ENCODE peak calls at places on chromosomes 1 and 21, in four cellular contexts. One of them, this sample, is unnamed.

GRCh38 chr1:220498188-220498587 is 29.7 kb upstream of the MARK1 start:
- DNase-seq in psoas muscle: no peak
- DNase-seq in head of caudate nucleus: no peak
- DNase-seq in NCI-H1417: no peak
- DNase-seq in this sample: no peak

GRCh38 chr1:59570524-59570923 is 244.2 kb upstream of the HOOK1 start:
- DNase-seq in psoas muscle: no peak
- DNase-seq in head of caudate nucleus: peak; percentile 22
- DNase-seq in NCI-H1417: peak; percentile 58
- DNase-seq in this sample: peak; percentile 84

GRCh38 chr1:91552091-91552490 is 51.4 kb downstream of the CDC7 start:
- DNase-seq in psoas muscle: no peak
- DNase-seq in head of caudate nucleus: no peak
- DNase-seq in NCI-H1417: no peak
- DNase-seq in this sample: no peak

GRCh38 chr1:183956559-183957188 is 80.9 kb downstream of the COLGALT2 start:
- DNase-seq in psoas muscle: no peak
- DNase-seq in head of caudate nucleus: no peak
- DNase-seq in NCI-H1417: no peak
- DNase-seq in this sample: peak; percentile 70

GRCh38 chr1:22491995-22492726 is 40.5 kb downstream of the ZBTB40 start:
- DNase-seq in psoas muscle: no peak
- DNase-seq in head of caudate nucleus: no peak
- DNase-seq in NCI-H1417: no peak
- DNase-seq in this sample: no peak

GRCh38 chr1:99347041-99347684 is 82.9 kb downstream of the PLPPR4 start:
- DNase-seq in psoas muscle: no peak
- DNase-seq in head of caudate nucleus: no peak
- DNase-seq in NCI-H1417: no peak
- DNase-seq in this sample: no peak

GRCh38 chr1:96973605-96974004 is 252.0 kb downstream of the PTBP2 start:
- DNase-seq in psoas muscle: no peak
- DNase-seq in head of caudate nucleus: no peak
- DNase-seq in NCI-H1417: no peak
- DNase-seq in this sample: no peak

GRCh38 chr1:26278303-26278702 is 1.6 kb upstream of the SH3BGRL3 start:
- DNase-seq in psoas muscle: peak; percentile 44
- DNase-seq in head of caudate nucleus: no peak
- DNase-seq in NCI-H1417: no peak
- DNase-seq in this sample: peak; percentile 92

GRCh38 chr1:167278497-167278896 is 57.8 kb downstream of the POU2F1 start:
- DNase-seq in psoas muscle: no peak
- DNase-seq in head of caudate nucleus: no peak
- DNase-seq in NCI-H1417: no peak
- DNase-seq in this sample: no peak

GRCh38 chr1:1116701-1117468 is 996 bp upstream of the C1orf159 start:
- DNase-seq in psoas muscle: no peak
- DNase-seq in head of caudate nucleus: no peak
- DNase-seq in NCI-H1417: no peak
- DNase-seq in this sample: peak; percentile 19

GRCh38 chr21:42463861-42464515 is 32.0 kb downstream of the RSPH1 start:
- DNase-seq in psoas muscle: no peak
- DNase-seq in head of caudate nucleus: peak; percentile 76
- DNase-seq in NCI-H1417: no peak
- DNase-seq in this sample: peak; percentile 45

GRCh38 chr1:46818591-46818990 is 19.7 kb downstream of the CYP4B1 start:
- DNase-seq in psoas muscle: no peak
- DNase-seq in head of caudate nucleus: no peak
- DNase-seq in NCI-H1417: no peak
- DNase-seq in this sample: no peak

GRCh38 chr1:213996320-213997022 is 8.7 kb downstream of the PROX1 start:
- DNase-seq in psoas muscle: no peak
- DNase-seq in head of caudate nucleus: peak; percentile 70
- DNase-seq in NCI-H1417: no peak
- DNase-seq in this sample: no peak

GRCh38 chr1:172929006-172929405 is 121.7 kb downstream of the TNFSF18 start:
- DNase-seq in psoas muscle: no peak
- DNase-seq in head of caudate nucleus: no peak
- DNase-seq in NCI-H1417: no peak
- DNase-seq in this sample: peak; percentile 70

GRCh38 chr1:116377564-116378529 is 4.8 kb downstream of the ATP1A1 start:
- DNase-seq in psoas muscle: peak; percentile 75
- DNase-seq in head of caudate nucleus: peak; percentile 73
- DNase-seq in NCI-H1417: no peak
- DNase-seq in this sample: peak; percentile 94

GRCh38 chr1:184296466-184297243 is 90.2 kb upstream of the C1orf21 start:
- DNase-seq in psoas muscle: peak; percentile 76
- DNase-seq in head of caudate nucleus: peak; percentile 49
- DNase-seq in NCI-H1417: no peak
- DNase-seq in this sample: peak; percentile 99

GRCh38 chr21:42578761-42579415 is 65.2 kb downstream of the SLC37A1 start:
- DNase-seq in psoas muscle: no peak
- DNase-seq in head of caudate nucleus: no peak
- DNase-seq in NCI-H1417: no peak
- DNase-seq in this sample: no peak

This sample was measured in fibroblast of villous mesenchyme.